ENCODE peak calls at places on chromosomes 4 and X, in ten cellular contexts. H, Y, M, V, J, W, D, S, O and P are unnamed samples.

GRCh38 chr4:56315543-56315942 is 71.7 kb downstream of the AASDH start:
- DNase-seq in H (no peak), Y (no peak), M (no peak), V (no peak), J (no peak), W (no peak), D (no peak), S (no peak), O (no peak), P (no peak)

GRCh38 chrX:132750312-132751042 is 208.0 kb downstream of the HS6ST2 start:
- DNase-seq in H (peak), Y (no peak), M (no peak), V (peak), J (no peak), W (no peak), D (no peak), S (no peak), O (no peak), P (no peak)

GRCh38 chr4:176241703-176242102 is 27.3 kb downstream of the ASB5 start:
- DNase-seq in H (no peak), Y (no peak), M (no peak), V (no peak), J (no peak), W (no peak), D (no peak), S (no peak), O (no peak), P (no peak)

GRCh38 chr4:23097251-23097650 is 404.5 kb downstream of the GBA3 start:
- DNase-seq in H (peak), Y (no peak), M (no peak), V (no peak), J (peak), W (no peak), D (no peak), S (no peak), O (no peak), P (no peak)

GRCh38 chr4:8115916-8116315 is 42.7 kb downstream of the ABLIM2 start:
- DNase-seq in H (no peak), Y (no peak), M (no peak), V (no peak), J (no peak), W (no peak), D (peak), S (no peak), O (no peak), P (no peak)

GRCh38 chr4:139988863-139989765 is 164.9 kb downstream of the MAML3 start:
- DNase-seq in H (peak), Y (no peak), M (no peak), V (peak), J (peak), W (no peak), D (no peak), S (no peak), O (peak), P (peak)

GRCh38 chr4:128288689-128289106 is 1.1 kb upstream of the PGRMC2 start:
- DNase-seq in H (peak), Y (peak), M (no peak), V (peak), J (peak), W (no peak), D (no peak), S (peak), O (peak), P (peak)

GRCh38 chrX:111098874-111099273 is 2.9 kb downstream of the PAK3 start:
- DNase-seq in H (peak), Y (peak), M (peak), V (peak), J (peak), W (no peak), D (peak), S (peak), O (peak), P (peak)